ENCODE peak calls at places on chromosomes 12 and 14, in eight cellular contexts. E, G, O, D, W, S, R and K are unnamed samples.

GRCh38 chr12:82027612-82028011 is 268.5 kb upstream of the PPFIA2 start:
- DNase-seq in E (no peak), G (no peak), O (no peak), D (no peak), W (no peak), S (no peak), R (no peak), K (no peak)

GRCh38 chr12:53143355-53143754 is 37.2 kb upstream of the ZNF740 start:
- DNase-seq in E (no peak), G (no peak), O (no peak), D (no peak), W (no peak), S (no peak), R (no peak), K (no peak)

GRCh38 chr14:69387311-69387710 is 10.8 kb downstream of the ERH start:
- DNase-seq in E (peak), G (no peak), O (no peak), D (no peak), W (no peak), S (no peak), R (no peak), K (no peak)

GRCh38 chr14:22987291-22987690 is 4.9 kb upstream of the AJUBA start:
- DNase-seq in E (no peak), G (no peak), O (no peak), D (no peak), W (no peak), S (no peak), R (no peak), K (no peak)

GRCh38 chr12:117112268-117112595 is 13.0 kb upstream of the TESC start:
- DNase-seq in E (no peak), G (no peak), O (no peak), D (no peak), W (no peak), S (no peak), R (no peak), K (no peak)

GRCh38 chr12:67410667-67411067 is 141.5 kb downstream of the CAND1 start:
- DNase-seq in E (no peak), G (no peak), O (no peak), D (no peak), W (no peak), S (no peak), R (no peak), K (peak)

GRCh38 chr12:124273630-124274029 is 21.3 kb upstream of the RFLNA start:
- DNase-seq in E (peak), G (no peak), O (peak), D (no peak), W (no peak), S (peak), R (peak), K (peak)

GRCh38 chr12:47834199-47835016 is 14.7 kb upstream of the HDAC7 start:
- DNase-seq in E (no peak), G (no peak), O (no peak), D (no peak), W (no peak), S (peak), R (no peak), K (peak)

GRCh38 chr14:94322648-94323570 is at the start of gene SERPINA6:
- DNase-seq in E (peak), G (no peak), O (no peak), D (no peak), W (no peak), S (no peak), R (no peak), K (no peak)

GRCh38 chr14:95523051-95523817 is 6.8 kb upstream of the SYNE3 start:
- DNase-seq in E (peak), G (no peak), O (no peak), D (no peak), W (no peak), S (no peak), R (peak), K (peak)

GRCh38 chr12:113861708-113862312 is 104.3 kb downstream of the RBM19 start:
- DNase-seq in E (peak), G (no peak), O (no peak), D (no peak), W (no peak), S (no peak), R (peak), K (no peak)

GRCh38 chr14:57085801-57086200 is 182.9 kb downstream of the EXOC5 start:
- DNase-seq in E (no peak), G (peak), O (no peak), D (no peak), W (no peak), S (no peak), R (no peak), K (no peak)

GRCh38 chr12:9349888-9350885 is 142.0 kb upstream of the PZP start:
- DNase-seq in E (no peak), G (no peak), O (no peak), D (no peak), W (no peak), S (no peak), R (no peak), K (no peak)

GRCh38 chr12:108855284-108856169 is 1.9 kb downstream of the SSH1 start:
- DNase-seq in E (peak), G (no peak), O (no peak), D (no peak), W (no peak), S (no peak), R (peak), K (peak)

GRCh38 chr12:50246873-50247612 is 36.3 kb downstream of the LIMA1 start:
- DNase-seq in E (peak), G (peak), O (peak), D (peak), W (peak), S (peak), R (peak), K (peak)

GRCh38 chr12:1580526-1580925 is 13.9 kb downstream of the FBXL14 start:
- DNase-seq in E (no peak), G (no peak), O (no peak), D (no peak), W (no peak), S (no peak), R (no peak), K (no peak)

DNA sequence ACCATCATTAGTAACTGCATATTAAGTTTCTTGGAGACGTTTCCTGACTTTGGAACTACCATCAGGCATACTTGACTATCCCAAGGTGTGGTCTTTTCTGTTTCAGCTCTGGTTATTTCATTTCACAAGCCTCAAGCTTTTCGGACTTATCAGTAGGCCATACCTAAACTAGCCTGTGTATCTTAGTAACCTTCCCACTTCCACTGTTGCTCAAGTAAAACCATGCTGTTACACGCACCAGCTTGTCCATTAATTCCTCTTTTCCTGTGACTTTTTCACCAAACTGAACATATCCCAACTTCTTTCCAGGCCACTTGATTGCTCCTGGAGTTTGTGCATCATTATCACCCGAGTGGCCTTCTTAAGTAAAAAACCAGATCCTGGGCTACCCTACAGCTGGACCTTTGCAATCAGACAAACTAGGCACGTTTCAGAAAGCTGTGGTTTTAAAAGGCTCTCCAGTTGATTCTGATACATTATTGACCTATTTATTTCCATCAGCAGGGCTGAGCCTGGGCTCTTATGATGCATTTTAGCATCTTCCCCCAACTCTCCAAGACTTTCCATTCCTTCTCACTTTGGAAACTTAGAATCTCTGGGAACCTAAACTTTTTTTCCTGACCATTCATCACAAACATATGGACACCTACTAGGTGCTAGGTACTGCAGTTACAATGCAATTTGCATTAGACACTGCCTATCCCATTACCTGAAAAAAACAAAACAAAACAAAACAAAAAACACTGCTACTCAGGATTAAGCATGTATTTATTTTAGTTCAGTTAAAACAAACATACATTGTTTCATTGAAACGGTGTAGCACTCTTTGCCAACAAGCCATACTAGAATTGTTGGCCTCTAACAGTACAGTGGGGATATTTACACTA is 14.9 kb downstream of the SLC38A2 start:
- DNase-seq in E (peak), G (no peak), O (no peak), D (no peak), W (no peak), S (no peak), R (peak), K (peak)
- TF ChIP-seq POLR2A in E (peak), G (no peak), O (no peak), D (no peak), W (no peak), S (peak), R (peak), K (peak)

GRCh38 chr12:12812163-12812562 is 983 bp upstream of the DDX47 start:
- DNase-seq in E (no peak), G (no peak), O (peak), D (no peak), W (no peak), S (no peak), R (no peak), K (no peak)

GRCh38 chr12:12812605-12813119 is 484 bp upstream of the DDX47 start:
- DNase-seq in E (no peak), G (no peak), O (no peak), D (no peak), W (no peak), S (no peak), R (no peak), K (no peak)

GRCh38 chr12:12811343-12811742 is 1.8 kb upstream of the DDX47 start:
- DNase-seq in E (no peak), G (no peak), O (no peak), D (no peak), W (no peak), S (no peak), R (no peak), K (no peak)

GRCh38 chr12:12810507-12811143 is 2.5 kb upstream of the DDX47 start:
- DNase-seq in E (no peak), G (no peak), O (no peak), D (no peak), W (no peak), S (no peak), R (no peak), K (peak)

GRCh38 chr12:12813120-12814101 is at the start of gene DDX47:
- DNase-seq in E (peak), G (peak), O (peak), D (peak), W (peak), S (peak), R (peak), K (peak)
- TF ChIP-seq POLR2A in E (peak), G (no peak), O (peak), D (peak), W (peak), S (peak), R (peak), K (peak)

GRCh38 chr12:6851921-6852650 is at the start of gene USP5:
- DNase-seq in E (peak), G (peak), O (peak), D (peak), W (peak), S (peak), R (peak), K (peak)
- TF ChIP-seq POLR2A in E (no peak), G (no peak), O (peak), D (peak), W (no peak), S (peak), R (peak), K (peak)

DNA sequence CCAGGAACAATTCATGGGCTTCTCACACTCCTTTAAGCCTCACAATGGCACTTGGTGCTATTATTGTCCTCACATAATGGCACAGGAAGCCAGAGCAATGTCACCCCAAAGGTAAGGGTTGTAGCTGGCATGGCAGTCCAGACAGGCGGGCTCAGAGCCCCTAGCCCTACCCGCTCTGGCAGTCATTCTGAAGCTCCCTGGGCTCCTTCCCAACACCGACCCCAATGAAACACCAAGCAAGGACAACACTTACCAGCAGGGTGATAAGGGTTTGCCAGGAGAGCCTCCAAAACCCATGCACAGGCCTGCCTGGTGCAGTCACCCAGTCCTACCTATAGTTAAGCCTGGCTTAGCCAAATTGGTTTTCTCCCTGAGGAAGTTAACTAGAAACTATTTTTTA is 30.8 kb downstream of the MAX start:
- DNase-seq in E (no peak), G (peak), O (no peak), D (no peak), W (no peak), S (no peak), R (no peak), K (no peak)
- TF ChIP-seq POLR2A in E (no peak), G (no peak), O (no peak), D (no peak), W (no peak), S (no peak), R (no peak), K (no peak)

GRCh38 chr12:100498141-100498540 is 24.5 kb downstream of the NR1H4 start:
- DNase-seq in E (no peak), G (no peak), O (no peak), D (no peak), W (no peak), S (no peak), R (no peak), K (no peak)

GRCh38 chr12:100497105-100497795 is 23.6 kb downstream of the NR1H4 start:
- DNase-seq in E (no peak), G (no peak), O (no peak), D (no peak), W (no peak), S (no peak), R (no peak), K (no peak)

GRCh38 chr12:100504820-100505219 is 31.2 kb downstream of the NR1H4 start:
- DNase-seq in E (no peak), G (no peak), O (no peak), D (no peak), W (peak), S (peak), R (no peak), K (no peak)

GRCh38 chr12:100499416-100499815 is 25.8 kb downstream of the NR1H4 start:
- DNase-seq in E (no peak), G (no peak), O (no peak), D (no peak), W (no peak), S (no peak), R (no peak), K (no peak)

DNA sequence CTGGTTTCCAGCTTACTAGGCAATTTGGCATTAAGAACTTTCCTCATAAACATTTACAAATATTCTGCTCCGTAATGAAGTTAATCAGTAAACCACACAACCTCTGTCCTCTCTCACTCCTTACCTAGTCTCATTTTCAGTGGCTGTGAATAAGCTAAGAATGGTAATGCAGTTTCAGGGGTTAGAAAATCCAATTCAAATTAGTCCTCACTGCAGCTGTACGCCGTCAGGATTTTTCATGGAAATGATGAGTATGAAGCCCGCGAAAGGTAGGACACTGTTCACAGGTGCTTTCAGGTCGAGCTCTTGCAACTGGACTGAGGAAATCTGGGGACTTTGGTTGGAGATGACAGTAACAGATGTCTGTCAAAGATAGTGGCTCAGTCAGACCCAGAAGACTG is 29.6 kb downstream of the NR1H4 start:
- DNase-seq in E (no peak), G (no peak), O (no peak), D (no peak), W (no peak), S (no peak), R (no peak), K (no peak)
- TF ChIP-seq POLR2A in E (no peak), G (no peak), O (no peak), D (no peak), W (peak), S (no peak), R (no peak), K (no peak)